ENCODE peak calls at places on chromosomes 1 and 21, in five cellular contexts. V is stimulated activated CD4-positive, alpha-beta T cell treated with anti-CD3 and anti-CD28 coated beads, Interleukin-15, amount 100 ng/mL, for 1 hour; S is NCI-H187 treated with DMSO at 0.1 percent for 48 hours; H is glomerular endothelial cell; N is neuronal stem cell. G is an unnamed sample.

GRCh38 chr1:40421348-40421693 is 29.0 kb upstream of the ZFP69B start:
- DNase-seq in V (no peak), S (no peak), H (no peak), N (peak), G (no peak)

GRCh38 chr1:53396563-53397268 is 62.5 kb upstream of the DMRTB1 start:
- DNase-seq in V (no peak), S (no peak), H (no peak), N (no peak), G (no peak)

GRCh38 chr1:29254346-29254745 is 18.0 kb downstream of the PTPRU start:
- DNase-seq in V (no peak), S (no peak), H (no peak), N (no peak), G (no peak)

GRCh38 chr1:196409586-196409985 is 198.7 kb downstream of the KCNT2 start:
- DNase-seq in V (no peak), S (no peak), H (no peak), N (no peak), G (no peak)

GRCh38 chr1:15089244-15089992 is 64.1 kb upstream of the TMEM51 start:
- DNase-seq in V (no peak), S (no peak), H (no peak), N (no peak), G (no peak)

GRCh38 chr1:224846119-224846907 is 83.2 kb upstream of the DNAH14 start:
- DNase-seq in V (no peak), S (no peak), H (no peak), N (no peak), G (no peak)

GRCh38 chr21:45788635-45789506 is 145.3 kb downstream of the PCBP3 start:
- DNase-seq in V (no peak), S (no peak), H (no peak), N (no peak), G (no peak)

GRCh38 chr1:67534627-67535065 is 104.4 kb upstream of the SERBP1 start:
- DNase-seq in V (no peak), S (no peak), H (no peak), N (no peak), G (no peak)

GRCh38 chr1:224668991-224669390 is 52.9 kb downstream of the CNIH3 start:
- DNase-seq in V (no peak), S (no peak), H (no peak), N (no peak), G (no peak)

GRCh38 chr1:177912991-177913390 is 56.9 kb downstream of the SEC16B start:
- DNase-seq in V (no peak), S (no peak), H (no peak), N (no peak), G (no peak)

GRCh38 chr1:218058730-218059129 is 226.4 kb upstream of the RRP15 start:
- DNase-seq in V (no peak), S (no peak), H (no peak), N (no peak), G (no peak)

GRCh38 chr1:27000817-27001460 is 7.4 kb downstream of the TRNP1 start:
- DNase-seq in V (no peak), S (no peak), H (no peak), N (no peak), G (no peak)

GRCh38 chr1:222926566-222926965 is 111.7 kb downstream of the DISP1 start:
- DNase-seq in V (no peak), S (no peak), H (no peak), N (no peak), G (no peak)

GRCh38 chr1:88985033-88985432 is 7.4 kb downstream of the KYAT3 start:
- DNase-seq in V (no peak), S (no peak), H (peak), N (no peak), G (peak)

GRCh38 chr1:8026976-8027747 is 1.1 kb upstream of the ERRFI1 start:
- DNase-seq in V (no peak), S (no peak), H (no peak), N (no peak), G (peak)

GRCh38 chr1:171794085-171794484 is 12.6 kb downstream of the METTL13 start:
- DNase-seq in V (no peak), S (no peak), H (no peak), N (no peak), G (no peak)

GRCh38 chr1:27145934-27146354 is 9.0 kb downstream of the SLC9A1 start:
- DNase-seq in V (no peak), S (no peak), H (no peak), N (no peak), G (peak)

GRCh38 chr1:29736582-29737188 is 500.4 kb downstream of the PTPRU start:
- DNase-seq in V (no peak), S (no peak), H (peak), N (peak), G (no peak)

GRCh38 chr21:42227909-42228708 is 9.2 kb downstream of the ABCG1 start:
- DNase-seq in V (peak), S (no peak), H (no peak), N (no peak), G (no peak)

GRCh38 chr21:15063821-15064575 is 802 bp downstream of the NRIP1 start:
- DNase-seq in V (no peak), S (no peak), H (no peak), N (no peak), G (peak)

GRCh38 chr1:238223067-238223640 is 332.4 kb upstream of the ZP4 start:
- DNase-seq in V (no peak), S (no peak), H (no peak), N (no peak), G (no peak)

GRCh38 chr1:232139444-232139843 is 490.5 kb downstream of the SIPA1L2 start:
- DNase-seq in V (no peak), S (no peak), H (no peak), N (no peak), G (no peak)

GRCh38 chr1:3917761-3918160 is 17.7 kb upstream of the C1orf174 start:
- DNase-seq in V (no peak), S (no peak), H (no peak), N (no peak), G (no peak)